ENCODE peak calls at places on chromosomes 12 and 14, in seven cellular contexts. Y, V, O, E, P, R and X are unnamed samples.

GRCh38 chr12:98894412-98895085 is 249.5 kb downstream of the APAF1 start:
- DNase-seq in Y (no peak), V (no peak), O (no peak), E (no peak), P (no peak), R (no peak), X (no peak)

GRCh38 chr14:53412819-53413664 is 259.9 kb upstream of the DDHD1 start:
- DNase-seq in Y (no peak), V (no peak), O (peak), E (no peak), P (no peak), R (no peak), X (no peak)

GRCh38 chr14:61350427-61350826 is 29.0 kb downstream of the PRKCH start:
- DNase-seq in Y (no peak), V (no peak), O (no peak), E (no peak), P (no peak), R (no peak), X (no peak)

GRCh38 chr12:67355428-67356385 is 86.5 kb downstream of the CAND1 start:
- DNase-seq in Y (no peak), V (no peak), O (peak), E (peak), P (no peak), R (no peak), X (peak)

GRCh38 chr12:1830981-1831930 is 10.9 kb downstream of the LRTM2 start:
- DNase-seq in Y (no peak), V (peak), O (peak), E (peak), P (no peak), R (no peak), X (no peak)

GRCh38 chr12:114913871-114914801 is 230.2 kb upstream of the TBX3 start:
- DNase-seq in Y (no peak), V (no peak), O (peak), E (no peak), P (no peak), R (no peak), X (peak)

GRCh38 chr12:105672171-105672570 is 341.7 kb downstream of the C12orf75 start:
- DNase-seq in Y (no peak), V (peak), O (no peak), E (no peak), P (no peak), R (no peak), X (no peak)

GRCh38 chr14:40119321-40119720 is 687.1 kb upstream of the FBXO33 start:
- DNase-seq in Y (no peak), V (no peak), O (no peak), E (no peak), P (no peak), R (no peak), X (no peak)

GRCh38 chr12:49503674-49504180 is 35.1 kb upstream of the KCNH3 start:
- DNase-seq in Y (no peak), V (no peak), O (peak), E (peak), P (no peak), R (no peak), X (peak)

GRCh38 chr14:55446833-55447232 is 6.4 kb upstream of the TBPL2 start:
- DNase-seq in Y (no peak), V (no peak), O (peak), E (peak), P (no peak), R (no peak), X (peak)

GRCh38 chr14:41597647-41598046 is 9.0 kb upstream of the LRFN5 start:
- DNase-seq in Y (no peak), V (no peak), O (no peak), E (no peak), P (no peak), R (no peak), X (no peak)

GRCh38 chr14:52917732-52918131 is 33.1 kb downstream of the FERMT2 start:
- DNase-seq in Y (peak), V (no peak), O (peak), E (peak), P (no peak), R (no peak), X (no peak)

GRCh38 chr14:95256011-95256775 is 63.5 kb downstream of the CLMN start:
- DNase-seq in Y (no peak), V (no peak), O (no peak), E (no peak), P (no peak), R (no peak), X (no peak)

GRCh38 chr12:102631274-102631673 is 150.9 kb upstream of the IGF1 start:
- DNase-seq in Y (no peak), V (no peak), O (peak), E (peak), P (no peak), R (no peak), X (peak)

GRCh38 chr14:48350971-48351370 is 675.6 kb upstream of the MDGA2 start:
- DNase-seq in Y (no peak), V (no peak), O (no peak), E (no peak), P (no peak), R (no peak), X (peak)

GRCh38 chr14:62889354-62889753 is 155.9 kb downstream of the KCNH5 start:
- DNase-seq in Y (no peak), V (no peak), O (no peak), E (no peak), P (no peak), R (no peak), X (no peak)

GRCh38 chr12:106854723-106855122 is 80.2 kb downstream of the RIC8B start:
- DNase-seq in Y (no peak), V (no peak), O (no peak), E (no peak), P (no peak), R (no peak), X (no peak)

GRCh38 chr12:52308807-52309425 is 12.3 kb downstream of the KRT83 start:
- DNase-seq in Y (no peak), V (no peak), O (no peak), E (no peak), P (no peak), R (no peak), X (no peak)

GRCh38 chr12:63978519-63978918 is 134.0 kb downstream of the SRGAP1 start:
- DNase-seq in Y (no peak), V (no peak), O (peak), E (peak), P (no peak), R (no peak), X (peak)

GRCh38 chr14:80930095-80930494 is 11.4 kb downstream of the CEP128 start:
- DNase-seq in Y (no peak), V (no peak), O (no peak), E (no peak), P (no peak), R (no peak), X (no peak)

GRCh38 chr12:32502693-32503510 is 103.5 kb downstream of the FGD4 start:
- DNase-seq in Y (no peak), V (no peak), O (peak), E (no peak), P (peak), R (no peak), X (no peak)

GRCh38 chr14:35988550-35988949 is 162.4 kb downstream of the BRMS1L start:
- DNase-seq in Y (no peak), V (no peak), O (no peak), E (no peak), P (no peak), R (no peak), X (no peak)

GRCh38 chr14:22432348-22432976 is 156.6 kb downstream of the DAD1 start:
- DNase-seq in Y (no peak), V (no peak), O (peak), E (peak), P (peak), R (no peak), X (peak)

GRCh38 chr12:103330672-103331071 is 165.1 kb downstream of the C12orf42 start:
- DNase-seq in Y (no peak), V (no peak), O (no peak), E (no peak), P (no peak), R (no peak), X (no peak)

GRCh38 chr12:108729612-108730336 is 1.5 kb downstream of the CORO1C start:
- DNase-seq in Y (no peak), V (no peak), O (peak), E (peak), P (no peak), R (no peak), X (peak)

GRCh38 chr14:63764103-63764502 is 36.2 kb upstream of the SGPP1 start:
- DNase-seq in Y (no peak), V (no peak), O (no peak), E (no peak), P (no peak), R (no peak), X (no peak)

GRCh38 chr14:57464013-57464730 is 29.5 kb downstream of the CCDC198 start:
- DNase-seq in Y (no peak), V (no peak), O (no peak), E (no peak), P (no peak), R (no peak), X (peak)

GRCh38 chr12:94813314-94813713 is 163.0 kb upstream of the TMCC3 start:
- DNase-seq in Y (no peak), V (no peak), O (no peak), E (no peak), P (no peak), R (no peak), X (no peak)